ENCODE peak calls at places on chromosomes 7 and 10, in four cellular contexts. J is cardiac muscle cell; B is colonic mucosa; M is CD8-positive, alpha-beta T cell. K is an unnamed sample. For H3K4me1 and H3K27me3, the result is how much of the 10 kb centered on the place peaks cover.

GRCh38 chr7:97079300-97079699 is 38.2 kb upstream of the SDHAF3 start:
- DNase-seq in J (no peak), B (no peak), M (no peak), K (no peak)

GRCh38 chr10:133537551-133538545 is 10.7 kb downstream of the CYP2E1 start:
- DNase-seq in J (no peak), B (no peak), M (no peak), K (no peak)

GRCh38 chr10:132848306-132848705 is 62.4 kb upstream of the NKX6-2 start:
- DNase-seq in J (no peak), B (no peak), M (no peak), K (no peak)

GRCh38 chr7:128080169-128080568 is 48.9 kb upstream of the LRRC4 start:
- DNase-seq in J (no peak), B (no peak), M (no peak), K (no peak)

GRCh38 chr10:79346388-79347225 is 662 bp upstream of the PPIF start:
- DNase-seq in J (no peak), B (peak), M (no peak), K (no peak)

GRCh38 chr7:102125127-102125561 is 161.5 kb upstream of the SH2B2 start:
- DNase-seq in J (peak), B (no peak), M (no peak), K (peak)

GRCh38 chr7:151579642-151580041 is 59.9 kb upstream of the RHEB start:
- DNase-seq in J (peak), B (no peak), M (no peak), K (no peak)

GRCh38 chr10:17229967-17230682 is 2.1 kb downstream of the VIM start:
- DNase-seq in J (peak), B (peak), M (peak), K (peak)

GRCh38 chr7:114765331-114766125 is 156.4 kb upstream of the MDFIC start:
- DNase-seq in J (no peak), B (no peak), M (no peak), K (no peak)

GRCh38 chr10:119908201-119908600 is 15.7 kb downstream of the SEC23IP start:
- DNase-seq in J (no peak), B (no peak), M (no peak), K (no peak)

GRCh38 chr7:94182721-94183120 is 178.6 kb upstream of the BET1 start:
- DNase-seq in J (peak), B (no peak), M (no peak), K (no peak)

GRCh38 chr7:102967798-102968197 is 55.0 kb downstream of the LRRC17 start:
- DNase-seq in J (peak), B (no peak), M (no peak), K (no peak)

GRCh38 chr10:60737242-60737641 is 41.0 kb upstream of the CDK1 start:
- DNase-seq in J (no peak), B (no peak), M (no peak), K (no peak)

GRCh38 chr10:2928219-2928840 is 139.0 kb upstream of the PFKP start:
- DNase-seq in J (peak), B (peak), M (peak), K (peak)

GRCh38 chr10:5045095-5045494 is 41.4 kb upstream of the AKR1C2 start:
- DNase-seq in J (no peak), B (peak), M (no peak), K (no peak)

GRCh38 chr10:116403740-116404250 is 23.9 kb upstream of the PNLIPRP3 start:
- DNase-seq in J (no peak), B (no peak), M (no peak), K (no peak)

GRCh38 chr10:110410329-110411046 is 87.2 kb upstream of the DUSP5 start:
- DNase-seq in J (peak), B (peak), M (no peak), K (peak)
- H3K4me1 ChIP-seq in J (half or more), B (under half), M (under half), K (half or more)

GRCh38 chr10:83045731-83046130 is 1093.6 kb upstream of the GHITM start:
- DNase-seq in J (no peak), B (no peak), M (no peak), K (no peak)

GRCh38 chr10:83050815-83051214 is 1088.5 kb upstream of the GHITM start:
- DNase-seq in J (no peak), B (no peak), M (no peak), K (no peak)
- TF ChIP-seq CTCF in J (no peak), B (no peak), M (no peak), K (no peak)

DNA sequence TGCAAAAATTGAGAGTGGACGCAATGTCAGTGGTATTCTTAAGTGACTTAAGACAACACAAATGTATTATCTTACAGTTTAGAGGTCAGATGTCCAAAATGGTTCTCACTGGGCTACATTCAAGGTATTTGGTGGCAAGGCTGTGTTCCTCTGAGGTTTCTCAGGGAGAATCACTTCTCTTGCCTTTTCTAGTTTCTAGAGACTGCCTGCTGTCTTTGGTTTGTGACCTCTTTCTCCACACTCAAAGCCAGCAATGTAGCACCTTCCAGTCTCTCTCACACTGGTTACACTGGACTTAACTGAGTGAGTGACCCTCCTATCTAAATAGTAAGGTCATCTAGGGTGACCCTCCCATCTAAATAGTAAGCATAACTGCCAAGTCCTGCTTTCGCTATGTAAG is 613.2 kb upstream of the COBL start:
- DNase-seq in J (no peak), B (no peak), M (no peak), K (no peak)
- H3K27me3 ChIP-seq in J (under half), B (under half), M (under half), K (under half)

DNA sequence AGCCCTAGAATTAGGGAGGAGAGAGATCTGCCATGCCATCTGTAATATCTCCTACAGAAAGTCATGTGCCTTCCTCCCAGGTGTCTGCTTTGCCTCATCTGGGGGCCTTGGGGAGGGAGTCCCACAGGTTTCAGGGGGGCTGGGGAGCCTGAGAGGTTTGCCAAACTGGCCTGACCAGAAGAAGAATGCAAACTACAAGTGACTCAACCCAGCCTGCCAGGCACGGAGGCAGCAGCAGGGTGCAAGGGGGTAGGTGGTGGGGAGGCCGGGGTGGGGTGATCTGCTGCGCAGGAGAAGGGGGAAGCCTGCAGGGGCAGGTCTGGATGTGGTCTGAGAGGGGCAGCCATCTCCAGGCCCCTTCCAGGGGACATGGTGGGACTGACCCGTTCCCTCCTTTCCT is 9.6 kb upstream of the TRIM8 start:
- DNase-seq in J (no peak), B (no peak), M (no peak), K (no peak)
- H3K4me1 ChIP-seq in J (under half), B (under half), M (half or more), K (under half)

DNA sequence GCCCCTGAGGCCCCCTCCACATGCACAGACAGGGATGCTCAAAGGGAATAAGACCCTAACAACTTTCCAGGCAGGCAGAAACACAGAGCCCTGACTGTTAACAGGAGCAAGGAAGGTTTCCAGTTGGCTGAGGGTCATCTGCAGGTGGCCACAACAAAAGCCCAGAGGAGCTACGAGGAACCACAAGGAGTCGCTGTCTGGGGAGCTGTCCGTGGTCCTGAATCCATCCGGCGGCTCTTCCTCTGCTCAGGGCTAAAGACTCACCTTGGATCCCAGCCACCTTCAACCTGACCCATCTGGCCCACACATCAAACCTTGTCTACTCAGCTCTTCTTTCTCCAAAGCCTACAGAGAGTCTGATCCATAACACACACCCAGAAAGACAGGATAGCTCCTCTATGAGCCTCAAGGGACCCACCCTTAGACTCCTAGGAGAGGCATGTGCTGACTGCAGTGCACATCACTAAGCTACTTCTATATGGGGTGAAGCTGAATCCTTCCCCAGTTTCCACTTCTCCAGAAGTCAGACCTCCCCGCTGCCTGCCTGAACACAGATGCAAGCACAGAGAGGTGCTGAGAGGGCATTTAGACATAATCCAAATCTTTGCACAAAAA is 104.0 kb downstream of the SLIT1 start:
- DNase-seq in J (peak), B (peak), M (peak), K (peak)
- TF ChIP-seq CTCF in J (peak), B (peak), M (peak), K (peak)